ENCODE peak calls at places on chromosomes 4 and X, in four cellular contexts. T is uterus, A is Peyer's patch, O is mucosa of descending colon. D is an unnamed sample. For H3K36me3, the result is how much of the 10 kb centered on the place peaks cover.

GRCh38 chr4:188735082-188735481 is 595.8 kb downstream of the TRIML1 start:
- DNase-seq in T (no peak), A (no peak), O (no peak), D (no peak)

GRCh38 chr4:6272863-6273660 is 3.4 kb downstream of the WFS1 start:
- DNase-seq in T (peak), A (no peak), O (peak), D (no peak)

GRCh38 chr4:12697970-12698369 is 786.2 kb downstream of the RAB28 start:
- DNase-seq in O (no peak), T (no peak), A (no peak), D (no peak)

GRCh38 chr4:11602606-11603355 is 174.1 kb upstream of the HS3ST1 start:
- DNase-seq in A (no peak), O (no peak), T (no peak), D (no peak)

GRCh38 chr4:159937595-159937994 is 834.7 kb downstream of the RAPGEF2 start:
- DNase-seq in T (no peak), O (no peak), A (no peak), D (no peak)

GRCh38 chr4:24394041-24394440 is 190.3 kb downstream of the DHX15 start:
- DNase-seq in T (no peak), A (no peak), O (no peak), D (no peak)

GRCh38 chrX:40448793-40449192 is 132.0 kb upstream of the ATP6AP2 start:
- DNase-seq in T (no peak), O (no peak), A (no peak), D (no peak)

GRCh38 chr4:165631912-165632311 is 241.1 kb upstream of the TLL1 start:
- DNase-seq in T (no peak), A (no peak), O (no peak), D (no peak)

GRCh38 chr4:174550541-174550940 is 28.3 kb upstream of the HPGD start:
- DNase-seq in A (no peak), T (no peak), O (no peak), D (no peak)

GRCh38 chrX:3815896-3816664 is 102.6 kb upstream of the PRKX start:
- DNase-seq in O (peak), A (peak), T (peak), D (peak)

GRCh38 chrX:72169008-72169728 is 12.4 kb upstream of the PIN4 start:
- DNase-seq in O (no peak), T (no peak), A (no peak), D (no peak)

GRCh38 chr4:139761461-139761860 is 95.8 kb downstream of the MGST2 start:
- DNase-seq in A (no peak), O (no peak), T (no peak), D (no peak)

GRCh38 chr4:120753854-120754253 is 168.7 kb downstream of the PRDM5 start:
- DNase-seq in T (no peak), A (no peak), O (no peak), D (no peak)

GRCh38 chr4:7692451-7693236 is 247.0 kb downstream of the AFAP1 start:
- DNase-seq in A (no peak), T (no peak), O (peak), D (no peak)

GRCh38 chr4:139556071-139556734 is at the start of gene SETD7:
- DNase-seq in A (peak), T (peak), O (peak), D (peak)

DNA sequence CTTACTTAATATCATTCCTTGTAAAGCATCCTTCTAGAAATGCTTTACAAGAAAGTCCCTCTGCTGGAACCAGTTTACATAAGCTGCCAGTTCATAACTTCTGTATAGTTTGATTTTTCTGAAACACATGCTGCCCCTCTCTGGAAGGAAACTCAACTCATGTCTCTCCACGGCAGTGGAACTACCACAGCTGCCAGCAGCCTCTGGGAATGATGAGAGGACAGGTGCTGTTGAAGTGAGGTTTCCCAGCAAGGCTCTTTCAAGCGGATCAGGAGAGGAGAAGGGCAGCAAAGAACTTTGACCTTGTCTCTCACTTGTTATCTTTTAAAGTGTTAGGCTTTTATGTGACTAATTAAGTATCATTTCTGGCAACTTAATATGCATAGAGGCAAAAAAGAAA is 7.3 kb downstream of the GRPR start:
- DNase-seq in T (no peak), O (no peak), A (no peak), D (no peak)
- H3K36me3 ChIP-seq in T (under half), O (under half), A (under half), D (under half)

GRCh38 chr4:168306476-168306875 is 12.1 kb downstream of the DDX60 start:
- DNase-seq in A (no peak), T (no peak), O (no peak), D (no peak)
- H3K36me3 ChIP-seq in A (under half), T (under half), O (under half), D (half or more)

GRCh38 chr4:77045490-77045889 is 30.3 kb downstream of the CCNI start:
- DNase-seq in O (no peak), T (no peak), A (no peak), D (no peak)

GRCh38 chr4:77052352-77052751 is 23.4 kb downstream of the CCNI start:
- DNase-seq in O (no peak), T (peak), A (peak), D (no peak)

GRCh38 chr4:77047037-77047436 is 28.8 kb downstream of the CCNI start:
- DNase-seq in A (no peak), T (no peak), O (no peak), D (no peak)

DNA sequence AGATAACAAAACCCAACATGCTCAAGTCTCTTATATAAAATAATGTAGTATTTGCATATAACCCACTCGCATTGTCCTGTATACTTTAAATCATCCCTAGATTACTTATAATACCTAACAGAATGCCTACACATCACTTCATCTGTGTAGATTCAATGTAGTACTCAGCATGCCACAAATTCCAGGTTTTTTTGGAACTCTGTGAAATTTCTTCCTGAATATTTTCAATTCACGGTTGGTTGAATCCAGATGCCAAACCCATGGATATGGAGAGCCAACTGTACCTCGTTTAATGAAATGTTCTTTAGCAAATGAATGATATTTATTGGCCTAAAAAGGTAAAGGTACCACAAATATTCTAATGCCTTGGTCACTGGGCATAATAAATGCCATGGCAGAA is 24.8 kb downstream of the CCNI start:
- DNase-seq in O (no peak), T (no peak), A (no peak), D (no peak)
- H3K36me3 ChIP-seq in O (under half), T (under half), A (under half), D (half or more)

GRCh38 chrX:53194308-53194707 is 30.7 kb downstream of the KDM5C start:
- DNase-seq in A (no peak), T (no peak), O (no peak), D (no peak)

GRCh38 chrX:53190363-53190960 is 34.5 kb downstream of the KDM5C start:
- DNase-seq in A (no peak), O (no peak), T (no peak), D (no peak)

GRCh38 chrX:53193093-53193492 is 31.9 kb downstream of the KDM5C start:
- DNase-seq in O (no peak), A (no peak), T (no peak), D (no peak)

GRCh38 chrX:53196678-53197077 is 28.3 kb downstream of the KDM5C start:
- DNase-seq in T (no peak), A (no peak), O (peak), D (no peak)

GRCh38 chrX:53195401-53195800 is 29.6 kb downstream of the KDM5C start:
- DNase-seq in A (no peak), T (no peak), O (no peak), D (no peak)
- H3K36me3 ChIP-seq in A (under half), T (under half), O (under half), D (half or more)

DNA sequence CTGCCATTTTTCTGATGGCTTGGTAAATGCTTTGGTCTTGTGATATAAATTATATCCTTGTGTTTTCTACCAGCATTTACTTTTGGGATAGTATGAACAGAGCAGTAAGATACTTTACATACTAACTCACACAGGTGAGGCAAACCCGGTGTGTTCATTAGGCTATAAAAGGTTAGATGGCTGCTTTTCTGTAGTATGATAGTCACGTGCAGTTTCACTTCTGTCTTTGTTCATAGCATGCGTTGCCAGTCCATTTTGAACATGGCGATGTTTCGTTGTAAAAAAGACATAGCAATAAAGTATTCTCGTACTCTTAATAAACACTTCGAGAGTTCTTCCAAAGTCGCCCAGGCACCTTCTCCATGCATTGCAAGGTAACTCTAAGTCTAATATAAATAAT is 88.4 kb downstream of the KLHL8 start:
- DNase-seq in T (no peak), O (no peak), A (no peak), D (no peak)
- H3K36me3 ChIP-seq in T (under half), O (under half), A (under half), D (half or more)

GRCh38 chr4:87360338-87360935 is 30.6 kb downstream of the HSD17B11 start:
- DNase-seq in T (no peak), A (no peak), O (no peak), D (no peak)
- H3K36me3 ChIP-seq in T (under half), A (under half), O (under half), D (half or more)

GRCh38 chr4:84089652-84090437 is 409.2 kb downstream of the NKX6-1 start:
- DNase-seq in T (no peak), O (no peak), A (no peak), D (no peak)

GRCh38 chr4:84091266-84091665 is 407.8 kb downstream of the NKX6-1 start:
- DNase-seq in O (no peak), T (no peak), A (no peak), D (no peak)

DNA sequence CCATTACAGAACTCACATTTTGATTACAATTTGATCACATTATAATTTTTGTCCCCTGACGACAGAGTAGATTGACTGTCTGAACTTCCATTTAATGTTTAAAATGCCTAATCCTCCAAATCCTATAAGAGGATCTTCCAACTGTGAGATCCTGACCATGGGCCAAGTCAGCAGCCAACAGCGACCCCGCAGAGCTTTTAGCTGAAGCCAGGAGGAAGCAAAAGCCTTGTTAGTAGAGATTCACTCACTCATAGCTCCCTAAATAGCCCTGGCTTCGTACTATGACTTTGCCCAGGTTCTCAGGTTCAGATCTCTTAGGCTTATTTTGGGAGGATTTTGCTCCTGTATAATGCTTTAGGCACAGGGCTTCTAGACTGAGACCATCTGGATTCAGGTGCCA is 413.1 kb downstream of the NKX6-1 start:
- DNase-seq in A (no peak), O (no peak), T (no peak), D (no peak)
- H3K36me3 ChIP-seq in A (under half), O (under half), T (under half), D (under half)

GRCh38 chr4:3238721-3239120 is 10.2 kb upstream of the MSANTD1 start:
- DNase-seq in O (peak), A (no peak), T (no peak), D (no peak)

GRCh38 chr4:3237711-3238560 is 11.0 kb upstream of the MSANTD1 start:
- DNase-seq in A (no peak), T (no peak), O (peak), D (no peak)

GRCh38 chr4:3240936-3241522 is 7.9 kb upstream of the MSANTD1 start:
- DNase-seq in O (peak), T (no peak), A (no peak), D (no peak)

GRCh38 chr4:3239998-3240920 is 8.7 kb upstream of the MSANTD1 start:
- DNase-seq in O (peak), T (no peak), A (no peak), D (no peak)

GRCh38 chr4:3239342-3239741 is 9.6 kb upstream of the MSANTD1 start:
- DNase-seq in T (no peak), A (no peak), O (peak), D (no peak)
- H3K36me3 ChIP-seq in T (under half), A (under half), O (under half), D (half or more)